ENCODE peak calls at places on chromosomes 16 and 17, in five cellular contexts. One of them, this sample, is unnamed.

GRCh38 chr16:56350491-56351405 is 74.6 kb downstream of the AMFR start:
- DNase-seq in astrocyte: no peak
- DNase-seq in fibroblast of pulmonary artery: no peak
- DNase-seq in activated naive CD4-positive, alpha-beta T cell: no peak
- DNase-seq in HT1080: no peak
- DNase-seq in this sample: no peak

GRCh38 chr17:79082311-79083190 is 7.9 kb downstream of the ENGASE start:
- DNase-seq in astrocyte: no peak
- DNase-seq in fibroblast of pulmonary artery: peak
- DNase-seq in activated naive CD4-positive, alpha-beta T cell: no peak
- DNase-seq in HT1080: peak
- DNase-seq in this sample: no peak

GRCh38 chr16:9948933-9949332 is 233.3 kb downstream of the GRIN2A start:
- DNase-seq in astrocyte: no peak
- DNase-seq in fibroblast of pulmonary artery: no peak
- DNase-seq in activated naive CD4-positive, alpha-beta T cell: no peak
- DNase-seq in HT1080: no peak
- DNase-seq in this sample: no peak

GRCh38 chr16:87201777-87202176 is 115.4 kb downstream of the C16orf95 start:
- DNase-seq in astrocyte: no peak
- DNase-seq in fibroblast of pulmonary artery: no peak
- DNase-seq in activated naive CD4-positive, alpha-beta T cell: no peak
- DNase-seq in HT1080: no peak
- DNase-seq in this sample: no peak

GRCh38 chr16:51648521-51648920 is 497.5 kb upstream of the SALL1 start:
- DNase-seq in astrocyte: peak
- DNase-seq in fibroblast of pulmonary artery: no peak
- DNase-seq in activated naive CD4-positive, alpha-beta T cell: no peak
- DNase-seq in HT1080: peak
- DNase-seq in this sample: no peak

GRCh38 chr17:33113281-33114010 is 121.8 kb downstream of the SPACA3 start:
- DNase-seq in astrocyte: peak
- DNase-seq in fibroblast of pulmonary artery: no peak
- DNase-seq in activated naive CD4-positive, alpha-beta T cell: no peak
- DNase-seq in HT1080: no peak
- DNase-seq in this sample: no peak

GRCh38 chr16:89024546-89024945 is 47.5 kb upstream of the CBFA2T3 start:
- DNase-seq in astrocyte: no peak
- DNase-seq in fibroblast of pulmonary artery: no peak
- DNase-seq in activated naive CD4-positive, alpha-beta T cell: no peak
- DNase-seq in HT1080: no peak
- DNase-seq in this sample: no peak

GRCh38 chr17:42285346-42286050 is 2.8 kb upstream of the STAT5A start:
- DNase-seq in astrocyte: no peak
- DNase-seq in fibroblast of pulmonary artery: no peak
- DNase-seq in activated naive CD4-positive, alpha-beta T cell: no peak
- DNase-seq in HT1080: no peak
- DNase-seq in this sample: no peak

GRCh38 chr17:56317351-56318208 is 164.3 kb downstream of the ANKFN1 start:
- DNase-seq in astrocyte: no peak
- DNase-seq in fibroblast of pulmonary artery: peak
- DNase-seq in activated naive CD4-positive, alpha-beta T cell: no peak
- DNase-seq in HT1080: no peak
- DNase-seq in this sample: no peak

GRCh38 chr17:27245230-27245696 is 48.7 kb upstream of the WSB1 start:
- DNase-seq in astrocyte: peak
- DNase-seq in fibroblast of pulmonary artery: peak
- DNase-seq in activated naive CD4-positive, alpha-beta T cell: no peak
- DNase-seq in HT1080: peak
- DNase-seq in this sample: no peak

GRCh38 chr17:64718058-64718457 is 56.0 kb upstream of the SMURF2 start:
- DNase-seq in astrocyte: no peak
- DNase-seq in fibroblast of pulmonary artery: no peak
- DNase-seq in activated naive CD4-positive, alpha-beta T cell: no peak
- DNase-seq in HT1080: peak
- DNase-seq in this sample: no peak

GRCh38 chr16:81004646-81005353 is 1.9 kb downstream of the CMC2 start:
- DNase-seq in astrocyte: no peak
- DNase-seq in fibroblast of pulmonary artery: peak
- DNase-seq in activated naive CD4-positive, alpha-beta T cell: no peak
- DNase-seq in HT1080: peak
- DNase-seq in this sample: no peak

GRCh38 chr16:69112285-69113129 is 7.1 kb downstream of the HAS3 start:
- DNase-seq in astrocyte: no peak
- DNase-seq in fibroblast of pulmonary artery: peak
- DNase-seq in activated naive CD4-positive, alpha-beta T cell: peak
- DNase-seq in HT1080: peak
- DNase-seq in this sample: peak

GRCh38 chr16:30179195-30179594 is 4.2 kb upstream of the CORO1A start:
- DNase-seq in astrocyte: no peak
- DNase-seq in fibroblast of pulmonary artery: no peak
- DNase-seq in activated naive CD4-positive, alpha-beta T cell: no peak
- DNase-seq in HT1080: no peak
- DNase-seq in this sample: no peak

GRCh38 chr16:19116711-19117449 is 3.1 kb downstream of the ITPRIPL2 start:
- DNase-seq in astrocyte: peak
- DNase-seq in fibroblast of pulmonary artery: peak
- DNase-seq in activated naive CD4-positive, alpha-beta T cell: no peak
- DNase-seq in HT1080: no peak
- DNase-seq in this sample: no peak

GRCh38 chr17:29590261-29590978 is 972 bp upstream of the GIT1 start:
- DNase-seq in astrocyte: peak
- DNase-seq in fibroblast of pulmonary artery: peak
- DNase-seq in activated naive CD4-positive, alpha-beta T cell: no peak
- DNase-seq in HT1080: peak
- DNase-seq in this sample: peak

GRCh38 chr17:81958633-81959342 is 2.2 kb downstream of the NOTUM start:
- DNase-seq in astrocyte: no peak
- DNase-seq in fibroblast of pulmonary artery: no peak
- DNase-seq in activated naive CD4-positive, alpha-beta T cell: no peak
- DNase-seq in HT1080: no peak
- DNase-seq in this sample: no peak

GRCh38 chr17:62931101-62931500 is 34.9 kb upstream of the TANC2 start:
- DNase-seq in astrocyte: peak
- DNase-seq in fibroblast of pulmonary artery: no peak
- DNase-seq in activated naive CD4-positive, alpha-beta T cell: no peak
- DNase-seq in HT1080: no peak
- DNase-seq in this sample: no peak

GRCh38 chr16:11794991-11795886 is 1.8 kb downstream of the ZC3H7A start:
- DNase-seq in astrocyte: no peak
- DNase-seq in fibroblast of pulmonary artery: no peak
- DNase-seq in activated naive CD4-positive, alpha-beta T cell: no peak
- DNase-seq in HT1080: no peak
- DNase-seq in this sample: no peak

GRCh38 chr17:62929320-62929719 is 36.7 kb upstream of the TANC2 start:
- DNase-seq in astrocyte: no peak
- DNase-seq in fibroblast of pulmonary artery: no peak
- DNase-seq in activated naive CD4-positive, alpha-beta T cell: no peak
- DNase-seq in HT1080: no peak
- DNase-seq in this sample: no peak

GRCh38 chr16:86306811-86307517 is 203.4 kb upstream of the FOXF1 start:
- DNase-seq in astrocyte: peak
- DNase-seq in fibroblast of pulmonary artery: peak
- DNase-seq in activated naive CD4-positive, alpha-beta T cell: no peak
- DNase-seq in HT1080: peak
- DNase-seq in this sample: no peak

GRCh38 chr16:1261131-1261917 is 5.5 kb downstream of the TPSD1 start:
- DNase-seq in astrocyte: no peak
- DNase-seq in fibroblast of pulmonary artery: no peak
- DNase-seq in activated naive CD4-positive, alpha-beta T cell: no peak
- DNase-seq in HT1080: no peak
- DNase-seq in this sample: no peak

GRCh38 chr17:65060855-65061254 is 4.3 kb upstream of the GNA13 start:
- DNase-seq in astrocyte: no peak
- DNase-seq in fibroblast of pulmonary artery: no peak
- DNase-seq in activated naive CD4-positive, alpha-beta T cell: no peak
- DNase-seq in HT1080: no peak
- DNase-seq in this sample: no peak

GRCh38 chr16:19291459-19291858 is 5.9 kb downstream of the CLEC19A start:
- DNase-seq in astrocyte: peak
- DNase-seq in fibroblast of pulmonary artery: peak
- DNase-seq in activated naive CD4-positive, alpha-beta T cell: no peak
- DNase-seq in HT1080: peak
- DNase-seq in this sample: no peak

GRCh38 chr16:74770826-74771526 is 3.6 kb downstream of the FA2H start:
- DNase-seq in astrocyte: no peak
- DNase-seq in fibroblast of pulmonary artery: no peak
- DNase-seq in activated naive CD4-positive, alpha-beta T cell: no peak
- DNase-seq in HT1080: no peak
- DNase-seq in this sample: no peak

GRCh38 chr17:77354721-77355455 is 214.1 kb downstream of the SEC14L1 start:
- DNase-seq in astrocyte: peak
- DNase-seq in fibroblast of pulmonary artery: peak
- DNase-seq in activated naive CD4-positive, alpha-beta T cell: no peak
- DNase-seq in HT1080: peak
- DNase-seq in this sample: no peak

This sample was measured in T-cell.